ENCODE peak calls at places on chromosomes 11 and 22, in nine cellular contexts. J is NCI-H1930, K is mucosa of descending colon, H is activated T-cell treated with anti-CD3 and anti-CD28 coated beads for 24 hours, C is breast epithelium, D is NCI-H526 treated with DMSO at 0.1 percent for 48 hours, P is A549, S is skeletal muscle cell, W is lower leg skin. N is an unnamed sample.

GRCh38 chr11:38791346-38791961 is 2193.4 kb upstream of the RAG2 start:
- DNase-seq in J (peak; percentile 44), K (no peak), H (no peak), C (no peak), D (peak; percentile 12), P (peak; percentile 62), S (peak; percentile 5), W (no peak), N (no peak)

GRCh38 chr11:108568183-108568858 is 25.2 kb downstream of the EXPH5 start:
- DNase-seq in J (no peak), K (no peak), H (no peak), C (no peak), D (no peak), P (no peak), S (no peak), W (no peak), N (no peak)

GRCh38 chr11:2270322-2271076 is at the start of gene ASCL2:
- DNase-seq in J (peak; percentile 34), K (peak; percentile 63), H (no peak), C (peak; percentile 15), D (peak; percentile 63), P (no peak), S (no peak), W (peak; percentile 14), N (no peak)

GRCh38 chr11:110832080-110832479 is 119.8 kb upstream of the ARHGAP20 start:
- DNase-seq in J (no peak), K (no peak), H (no peak), C (no peak), D (no peak), P (no peak), S (no peak), W (no peak), N (no peak)

GRCh38 chr11:26193714-26194373 is 138.1 kb upstream of the ANO3 start:
- DNase-seq in J (no peak), K (no peak), H (no peak), C (no peak), D (peak; percentile 77), P (no peak), S (no peak), W (no peak), N (no peak)

GRCh38 chr11:8006349-8006977 is 19.3 kb downstream of the EIF3F start:
- DNase-seq in J (peak; percentile 74), K (no peak), H (peak; percentile 41), C (peak; percentile 47), D (peak; percentile 28), P (peak; percentile 66), S (no peak), W (peak; percentile 40), N (no peak)

GRCh38 chr11:103671143-103671651 is 365.2 kb upstream of the DDI1 start:
- DNase-seq in J (no peak), K (no peak), H (no peak), C (no peak), D (no peak), P (no peak), S (no peak), W (no peak), N (no peak)

GRCh38 chr11:111269146-111269868 is 23.8 kb downstream of the POU2AF2 start:
- DNase-seq in J (no peak), K (no peak), H (no peak), C (no peak), D (peak; percentile 99), P (no peak), S (no peak), W (no peak), N (no peak)

GRCh38 chr22:42560781-42561180 is 7.0 kb downstream of the SERHL2 start:
- DNase-seq in J (peak; percentile 17), K (peak; percentile 25), H (no peak), C (no peak), D (no peak), P (peak; percentile 26), S (no peak), W (no peak), N (no peak)

GRCh38 chr11:28104425-28104824 is 3.5 kb downstream of the KIF18A start:
- DNase-seq in J (no peak), K (no peak), H (no peak), C (no peak), D (no peak), P (no peak), S (no peak), W (no peak), N (no peak)